ENCODE peak calls at places on chromosomes 4 and X, in nine cellular contexts. One of them, this sample, is unnamed.

GRCh38 chr4:145939856-145940255 is 1.2 kb upstream of the ZNF827 start:
- DNase-seq in nephron progenitor cell: no peak
- DNase-seq in GM12864: no peak
- DNase-seq in IMR-90: peak; percentile 75
- DNase-seq in endodermal cell: no peak
- DNase-seq in AG04450: no peak
- DNase-seq in tibial artery: no peak
- DNase-seq in WTC11: no peak
- DNase-seq in tibial nerve: no peak
- DNase-seq in this sample: no peak

GRCh38 chr4:121380448-121381147 is at the start of gene QRFPR:
- DNase-seq in WTC11: peak; percentile 58
- DNase-seq in endodermal cell: peak; percentile 86
- DNase-seq in GM12864: no peak
- DNase-seq in tibial artery: no peak
- DNase-seq in tibial nerve: no peak
- DNase-seq in IMR-90: no peak
- DNase-seq in AG04450: no peak
- DNase-seq in nephron progenitor cell: peak; percentile 60
- DNase-seq in this sample: no peak

GRCh38 chr4:165096776-165097175 is 15.9 kb downstream of the TMEM192 start:
- DNase-seq in AG04450: no peak
- DNase-seq in tibial nerve: no peak
- DNase-seq in GM12864: no peak
- DNase-seq in WTC11: no peak
- DNase-seq in endodermal cell: no peak
- DNase-seq in nephron progenitor cell: no peak
- DNase-seq in tibial artery: no peak
- DNase-seq in IMR-90: peak; percentile 44
- DNase-seq in this sample: peak; percentile 32

GRCh38 chr4:146976145-146976544 is 30.5 kb upstream of the TTC29 start:
- DNase-seq in AG04450: no peak
- DNase-seq in GM12864: no peak
- DNase-seq in tibial artery: no peak
- DNase-seq in nephron progenitor cell: no peak
- DNase-seq in IMR-90: no peak
- DNase-seq in endodermal cell: no peak
- DNase-seq in tibial nerve: no peak
- DNase-seq in WTC11: no peak
- DNase-seq in this sample: no peak

GRCh38 chrX:110310000-110310790 is 7.7 kb downstream of the AMMECR1 start:
- DNase-seq in nephron progenitor cell: no peak
- DNase-seq in tibial nerve: no peak
- DNase-seq in tibial artery: no peak
- DNase-seq in endodermal cell: no peak
- DNase-seq in AG04450: no peak
- DNase-seq in WTC11: no peak
- DNase-seq in GM12864: no peak
- DNase-seq in IMR-90: no peak
- DNase-seq in this sample: no peak

GRCh38 chrX:2608638-2609430 is 82.3 kb upstream of the CD99 start:
- DNase-seq in AG04450: peak; percentile 54
- DNase-seq in IMR-90: peak; percentile 72
- DNase-seq in tibial artery: peak; percentile 81
- DNase-seq in nephron progenitor cell: peak; percentile 91
- DNase-seq in endodermal cell: peak; percentile 94
- DNase-seq in GM12864: peak; percentile 72
- DNase-seq in WTC11: peak; percentile 80
- DNase-seq in tibial nerve: peak; percentile 63
- DNase-seq in this sample: peak; percentile 97

GRCh38 chr4:109803924-109804571 is 2.2 kb upstream of the CFI start:
- DNase-seq in WTC11: peak; percentile 18
- DNase-seq in tibial artery: no peak
- DNase-seq in GM12864: peak; percentile 8
- DNase-seq in IMR-90: peak; percentile 37
- DNase-seq in AG04450: no peak
- DNase-seq in endodermal cell: peak; percentile 75
- DNase-seq in nephron progenitor cell: no peak
- DNase-seq in tibial nerve: no peak
- DNase-seq in this sample: peak; percentile 37

GRCh38 chr4:1113311-1114009 is at the start of gene RNF212:
- DNase-seq in GM12864: no peak
- DNase-seq in WTC11: peak; percentile 51
- DNase-seq in IMR-90: no peak
- DNase-seq in endodermal cell: peak; percentile 78
- DNase-seq in nephron progenitor cell: no peak
- DNase-seq in tibial nerve: no peak
- DNase-seq in tibial artery: no peak
- DNase-seq in AG04450: no peak
- DNase-seq in this sample: no peak

GRCh38 chr4:2835978-2836377 is 7.7 kb upstream of the ADD1 start:
- DNase-seq in endodermal cell: no peak
- DNase-seq in WTC11: no peak
- DNase-seq in nephron progenitor cell: no peak
- DNase-seq in tibial artery: no peak
- DNase-seq in IMR-90: no peak
- DNase-seq in GM12864: no peak
- DNase-seq in tibial nerve: peak; percentile 11
- DNase-seq in AG04450: no peak
- DNase-seq in this sample: no peak

GRCh38 chr4:26525136-26525535 is 34.9 kb upstream of the CCKAR start:
- DNase-seq in WTC11: no peak
- DNase-seq in endodermal cell: no peak
- DNase-seq in tibial nerve: no peak
- DNase-seq in IMR-90: peak; percentile 77
- DNase-seq in AG04450: peak; percentile 36
- DNase-seq in tibial artery: no peak
- DNase-seq in nephron progenitor cell: no peak
- DNase-seq in GM12864: no peak
- DNase-seq in this sample: no peak

GRCh38 chrX:22365460-22365859 is 92.7 kb downstream of the CBLL2 start:
- DNase-seq in AG04450: no peak
- DNase-seq in endodermal cell: no peak
- DNase-seq in tibial nerve: no peak
- DNase-seq in IMR-90: peak; percentile 91
- DNase-seq in WTC11: no peak
- DNase-seq in nephron progenitor cell: no peak
- DNase-seq in GM12864: no peak
- DNase-seq in tibial artery: no peak
- DNase-seq in this sample: no peak

GRCh38 chrX:113548308-113549015 is 707.8 kb upstream of the AMOT start:
- DNase-seq in tibial artery: no peak
- DNase-seq in nephron progenitor cell: no peak
- DNase-seq in AG04450: no peak
- DNase-seq in tibial nerve: no peak
- DNase-seq in WTC11: peak; percentile 19
- DNase-seq in IMR-90: no peak
- DNase-seq in GM12864: no peak
- DNase-seq in endodermal cell: peak; percentile 87
- DNase-seq in this sample: no peak

GRCh38 chr4:26819026-26819425 is 41.6 kb upstream of the STIM2 start:
- DNase-seq in GM12864: no peak
- DNase-seq in nephron progenitor cell: no peak
- DNase-seq in tibial artery: no peak
- DNase-seq in AG04450: no peak
- DNase-seq in tibial nerve: no peak
- DNase-seq in IMR-90: no peak
- DNase-seq in endodermal cell: no peak
- DNase-seq in WTC11: no peak
- DNase-seq in this sample: no peak

GRCh38 chr4:80237992-80238391 is 28.5 kb upstream of the FGF5 start:
- DNase-seq in WTC11: no peak
- DNase-seq in endodermal cell: no peak
- DNase-seq in IMR-90: peak; percentile 96
- DNase-seq in tibial artery: no peak
- DNase-seq in GM12864: no peak
- DNase-seq in nephron progenitor cell: no peak
- DNase-seq in tibial nerve: no peak
- DNase-seq in AG04450: peak; percentile 78
- DNase-seq in this sample: no peak

GRCh38 chr4:142098900-142099299 is 462.5 kb downstream of the IL15 start:
- DNase-seq in tibial nerve: no peak
- DNase-seq in tibial artery: no peak
- DNase-seq in WTC11: no peak
- DNase-seq in AG04450: no peak
- DNase-seq in nephron progenitor cell: no peak
- DNase-seq in IMR-90: no peak
- DNase-seq in GM12864: no peak
- DNase-seq in endodermal cell: no peak
- DNase-seq in this sample: no peak

GRCh38 chrX:115289465-115289864 is at the start of gene LUZP4:
- DNase-seq in endodermal cell: no peak
- DNase-seq in tibial artery: no peak
- DNase-seq in GM12864: no peak
- DNase-seq in AG04450: no peak
- DNase-seq in nephron progenitor cell: no peak
- DNase-seq in WTC11: no peak
- DNase-seq in tibial nerve: no peak
- DNase-seq in IMR-90: no peak
- DNase-seq in this sample: no peak

GRCh38 chrX:115284877-115285276 is 4.6 kb upstream of the LUZP4 start:
- DNase-seq in endodermal cell: no peak
- DNase-seq in tibial nerve: no peak
- DNase-seq in WTC11: no peak
- DNase-seq in IMR-90: no peak
- DNase-seq in AG04450: no peak
- DNase-seq in GM12864: no peak
- DNase-seq in tibial artery: no peak
- DNase-seq in nephron progenitor cell: no peak
- DNase-seq in this sample: no peak
- TF ChIP-seq CTCF in endodermal cell: no peak
- TF ChIP-seq CTCF in tibial nerve: no peak
- TF ChIP-seq CTCF in WTC11: no peak
- TF ChIP-seq CTCF in IMR-90: peak; percentile 36
- TF ChIP-seq CTCF in AG04450: peak; percentile 18
- TF ChIP-seq CTCF in GM12864: no peak
- TF ChIP-seq CTCF in tibial artery: peak; percentile 6
- TF ChIP-seq CTCF in nephron progenitor cell: no peak
- TF ChIP-seq CTCF in this sample: no peak

DNA sequence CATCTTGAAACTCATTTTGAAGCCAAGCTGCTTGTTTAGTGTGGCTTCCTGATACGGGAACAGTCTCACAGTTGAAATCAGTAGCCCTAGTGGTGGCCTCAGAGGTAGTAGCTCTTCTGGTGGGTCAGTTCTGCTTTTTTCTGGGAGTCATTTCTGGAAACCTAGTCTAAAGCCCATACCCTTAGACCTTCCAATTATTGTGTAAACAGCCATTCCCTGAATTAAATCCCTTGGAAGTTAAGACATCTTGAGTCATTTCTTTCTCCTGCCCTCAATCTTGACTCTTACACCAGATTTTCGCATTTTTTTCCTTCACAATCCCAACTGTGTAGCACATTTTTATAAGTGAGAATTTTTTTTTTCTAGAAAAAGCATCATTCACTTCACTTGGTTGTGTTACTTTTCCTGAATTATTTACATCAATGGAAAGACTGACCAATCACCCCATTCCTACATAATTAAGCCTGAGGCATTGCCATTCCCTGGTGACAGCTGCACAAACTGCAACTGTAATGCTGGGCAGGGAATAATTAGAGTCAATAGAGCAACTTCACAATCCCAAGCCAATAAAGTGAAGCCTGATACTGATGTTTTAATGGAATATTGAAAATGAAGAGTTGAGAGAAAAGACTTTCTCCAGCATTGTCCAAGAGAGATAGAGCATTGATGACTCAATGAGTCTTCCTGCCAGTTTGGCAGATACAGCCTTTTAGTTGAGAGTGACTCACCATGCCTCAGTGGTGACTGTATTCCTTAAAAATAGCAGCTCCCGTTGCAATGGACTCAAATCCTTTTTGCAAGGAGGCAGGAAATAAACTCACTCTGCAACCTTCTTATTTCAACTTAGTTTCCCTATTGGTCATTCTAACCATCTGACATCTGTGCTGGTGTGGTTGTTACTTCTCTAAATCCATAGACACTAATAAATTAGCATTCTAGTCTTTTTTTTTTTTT is 13.0 kb upstream of the SEPSECS start:
- DNase-seq in GM12864: no peak
- DNase-seq in endodermal cell: no peak
- DNase-seq in nephron progenitor cell: no peak
- DNase-seq in tibial artery: peak; percentile 56
- DNase-seq in tibial nerve: no peak
- DNase-seq in WTC11: no peak
- DNase-seq in IMR-90: peak; percentile 100
- DNase-seq in AG04450: peak; percentile 96
- DNase-seq in this sample: peak; percentile 7
- TF ChIP-seq CTCF in GM12864: peak; percentile 15
- TF ChIP-seq CTCF in endodermal cell: peak; percentile 24
- TF ChIP-seq CTCF in nephron progenitor cell: no peak
- TF ChIP-seq CTCF in tibial artery: no peak
- TF ChIP-seq CTCF in tibial nerve: no peak
- TF ChIP-seq CTCF in WTC11: no peak
- TF ChIP-seq CTCF in IMR-90: no peak
- TF ChIP-seq CTCF in AG04450: no peak
- TF ChIP-seq CTCF in this sample: no peak

DNA sequence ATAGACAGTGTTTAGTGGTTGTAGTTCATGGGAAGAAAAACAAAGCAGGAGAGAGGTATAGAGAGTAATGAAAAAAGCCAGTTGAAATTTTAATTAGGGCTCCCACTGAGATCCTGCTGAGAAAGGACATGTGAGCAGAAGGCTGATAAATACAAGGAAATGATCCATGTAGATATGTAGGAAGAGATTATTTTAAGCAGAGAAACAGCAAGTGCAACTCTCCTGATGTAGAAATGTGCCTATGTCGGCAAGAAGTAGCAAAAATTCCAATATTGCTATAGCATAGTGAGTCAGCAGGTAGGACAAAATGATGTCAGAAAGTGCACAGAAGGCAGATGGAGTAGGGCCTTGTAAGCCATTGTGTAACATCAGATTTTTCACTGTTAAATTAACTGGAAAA is 1027.3 kb downstream of the PCDH18 start:
- DNase-seq in IMR-90: no peak
- DNase-seq in nephron progenitor cell: no peak
- DNase-seq in AG04450: no peak
- DNase-seq in endodermal cell: no peak
- DNase-seq in tibial nerve: no peak
- DNase-seq in GM12864: no peak
- DNase-seq in WTC11: no peak
- DNase-seq in tibial artery: no peak
- DNase-seq in this sample: no peak
- TF ChIP-seq CTCF in IMR-90: no peak
- TF ChIP-seq CTCF in nephron progenitor cell: no peak
- TF ChIP-seq CTCF in AG04450: no peak
- TF ChIP-seq CTCF in endodermal cell: no peak
- TF ChIP-seq CTCF in tibial nerve: no peak
- TF ChIP-seq CTCF in GM12864: no peak
- TF ChIP-seq CTCF in WTC11: no peak
- TF ChIP-seq CTCF in tibial artery: no peak
- TF ChIP-seq CTCF in this sample: no peak

DNA sequence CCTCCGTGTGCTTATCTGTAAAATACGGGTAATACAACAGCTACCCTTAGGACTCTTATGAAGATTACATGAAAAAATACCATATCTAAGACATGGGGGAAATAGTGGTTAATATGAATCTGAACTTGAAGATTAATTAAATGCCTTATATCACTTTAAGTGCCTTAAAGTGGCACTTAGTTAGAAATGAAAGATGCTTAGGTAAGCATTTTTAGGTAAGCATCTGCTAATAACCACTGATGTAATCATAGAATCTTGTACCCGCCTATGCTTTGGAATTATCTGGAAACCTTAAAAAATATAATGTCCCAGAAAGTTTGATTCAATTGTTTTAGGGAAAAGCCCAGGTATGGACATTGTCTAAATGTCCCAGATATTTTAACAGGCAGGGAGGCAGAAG is 12.2 kb downstream of the CLNK start:
- DNase-seq in tibial artery: no peak
- DNase-seq in AG04450: no peak
- DNase-seq in GM12864: no peak
- DNase-seq in tibial nerve: no peak
- DNase-seq in IMR-90: no peak
- DNase-seq in nephron progenitor cell: no peak
- DNase-seq in WTC11: no peak
- DNase-seq in endodermal cell: no peak
- DNase-seq in this sample: no peak
- TF ChIP-seq CTCF in tibial artery: no peak
- TF ChIP-seq CTCF in AG04450: no peak
- TF ChIP-seq CTCF in GM12864: no peak
- TF ChIP-seq CTCF in tibial nerve: no peak
- TF ChIP-seq CTCF in IMR-90: no peak
- TF ChIP-seq CTCF in nephron progenitor cell: no peak
- TF ChIP-seq CTCF in WTC11: no peak
- TF ChIP-seq CTCF in endodermal cell: no peak
- TF ChIP-seq CTCF in this sample: no peak

This sample was measured in GM20000.